ENCODE peak calls at places on chromosomes 1 and 21, in six cellular contexts. M is AG09309; F is T-helper 17 cell; C is AG08396; D is activated CD8-positive, alpha-beta T cell treated with anti-CD3 and anti-CD28 coated beads for 36 hours; Q is SW480. B is an unnamed sample.

GRCh38 chr1:47694011-47694890 is 256.4 kb downstream of the FOXD2 start:
- DNase-seq in Q (no peak), F (no peak), M (no peak), C (no peak), D (no peak), B (no peak)

GRCh38 chr1:11198257-11198656 is 9.1 kb downstream of the ANGPTL7 start:
- DNase-seq in D (no peak), F (no peak), Q (no peak), M (no peak), C (no peak), B (no peak)

GRCh38 chr21:42845296-42845965 is 33.9 kb downstream of the WDR4 start:
- DNase-seq in F (peak), M (no peak), Q (no peak), C (no peak), D (no peak), B (peak)

GRCh38 chr1:22673486-22674409 is 20.7 kb downstream of the C1QB start:
- DNase-seq in M (peak), Q (peak), D (peak), C (peak), F (no peak), B (peak)

GRCh38 chr1:50704126-50704525 is 255.9 kb downstream of the FAF1 start:
- DNase-seq in Q (peak), M (no peak), F (no peak), D (peak), C (peak), B (peak)

GRCh38 chr1:224736619-224737352 is 120.7 kb downstream of the CNIH3 start:
- DNase-seq in F (no peak), M (no peak), C (peak), D (peak), Q (no peak), B (peak)

GRCh38 chr1:115069626-115070308 is 19.5 kb downstream of the TSPAN2 start:
- DNase-seq in Q (peak), M (no peak), D (no peak), C (no peak), F (no peak), B (peak)

GRCh38 chr1:36753451-36753850 is 270.7 kb upstream of the CSF3R start:
- DNase-seq in C (no peak), Q (no peak), F (no peak), D (no peak), M (no peak), B (no peak)

GRCh38 chr1:237058470-237058869 is 16.5 kb downstream of the RYR2 start:
- DNase-seq in D (no peak), Q (no peak), F (no peak), M (no peak), C (no peak), B (no peak)

B was measured in fibroblast of lung.